ENCODE peak calls at places on chromosomes 4 and X, in eight cellular contexts. R is OCI-M1, J is anterior cingulate cortex, B is HFF-Myc, N is LoVo, G is GM23338, X is pons, V is mucosa of gallbladder. I is an unnamed sample.

GRCh38 chr4:156169011-156169410 is 215.3 kb upstream of the CTSO start:
- DNase-seq in N (peak; percentile 1), J (peak; percentile 10), V (no peak), X (peak; percentile 19), B (peak; percentile 56), G (peak; percentile 73), R (peak; percentile 86), I (peak; percentile 83)

GRCh38 chr4:108427946-108428345 is 192.4 kb upstream of the RPL34 start:
- DNase-seq in G (no peak), J (no peak), R (no peak), N (no peak), V (no peak), X (no peak), B (no peak), I (no peak)

GRCh38 chrX:130393451-130394074 is 8.1 kb upstream of the GPR119 start:
- DNase-seq in V (peak; percentile 23), X (peak; percentile 81), R (peak; percentile 70), N (peak; percentile 39), J (peak; percentile 3), G (peak; percentile 67), B (peak; percentile 15), I (peak; percentile 60)

GRCh38 chr4:83890231-83890630 is 354.3 kb downstream of the GPAT3 start:
- DNase-seq in V (no peak), B (no peak), N (no peak), X (no peak), R (no peak), J (no peak), G (no peak), I (no peak)

GRCh38 chrX:48919947-48920712 is 1.3 kb upstream of the PIM2 start:
- DNase-seq in J (no peak), B (no peak), N (no peak), X (no peak), R (peak; percentile 77), V (no peak), G (no peak), I (no peak)

GRCh38 chr4:39706334-39706733 is 8.4 kb downstream of the UBE2K start:
- DNase-seq in N (peak; percentile 64), V (peak; percentile 15), R (no peak), X (no peak), G (no peak), J (no peak), B (no peak), I (peak; percentile 55)

GRCh38 chrX:98398542-98398941 is 1514.8 kb downstream of the RPA4 start:
- DNase-seq in R (peak; percentile 81), J (no peak), V (no peak), B (no peak), G (no peak), X (no peak), N (no peak), I (no peak)

GRCh38 chrX:105822138-105823091 is at the start of gene NRK:
- DNase-seq in B (no peak), N (no peak), R (no peak), X (no peak), J (no peak), G (peak; percentile 47), V (no peak), I (peak; percentile 35)

GRCh38 chr4:124640037-124640730 is 72.3 kb downstream of the ANKRD50 start:
- DNase-seq in B (peak; percentile 77), V (no peak), R (no peak), X (no peak), N (peak; percentile 67), G (no peak), J (no peak), I (peak; percentile 59)

GRCh38 chrX:129931411-129932136 is 25.6 kb downstream of the UTP14A start:
- DNase-seq in N (peak; percentile 49), V (peak; percentile 90), X (peak; percentile 92), J (peak; percentile 72), G (peak; percentile 89), R (peak; percentile 93), B (peak; percentile 62), I (peak; percentile 96)

GRCh38 chrX:3811331-3812311 is 98.2 kb upstream of the PRKX start:
- DNase-seq in V (peak; percentile 22), J (no peak), X (peak; percentile 41), R (no peak), N (no peak), G (peak; percentile 36), B (no peak), I (no peak)

GRCh38 chrX:136586386-136586785 is 54.4 kb downstream of the VGLL1 start:
- DNase-seq in X (peak; percentile 4), J (no peak), B (no peak), G (no peak), R (no peak), V (peak; percentile 16), N (no peak), I (no peak)

GRCh38 chr4:169202878-169203277 is 67.9 kb downstream of the SH3RF1 start:
- DNase-seq in G (no peak), B (no peak), J (no peak), N (no peak), V (no peak), R (no peak), X (no peak), I (no peak)

GRCh38 chrX:15438332-15438731 is 54.1 kb upstream of the VEGFD start:
- DNase-seq in B (no peak), N (no peak), J (no peak), G (no peak), V (no peak), X (no peak), R (no peak), I (no peak)

GRCh38 chrX:34918856-34919255 is 23.7 kb upstream of the FAM47B start:
- DNase-seq in G (peak; percentile 68), J (no peak), X (no peak), R (peak; percentile 41), B (peak; percentile 32), V (peak; percentile 25), N (peak; percentile 16), I (peak; percentile 71)

GRCh38 chrX:120672389-120672788 is 42.5 kb upstream of the C1GALT1C1 start:
- DNase-seq in J (no peak), V (peak; percentile 19), G (no peak), R (no peak), N (no peak), B (no peak), X (peak; percentile 1), I (no peak)

GRCh38 chr4:173287486-173287885 is 46.7 kb downstream of the HMGB2 start:
- DNase-seq in R (peak; percentile 26), G (no peak), N (no peak), J (no peak), X (no peak), B (no peak), V (no peak), I (no peak)

GRCh38 chrX:107565916-107566602 is 62.3 kb upstream of the PRPS1 start:
- DNase-seq in V (peak; percentile 11), R (no peak), N (no peak), G (peak; percentile 78), J (peak; percentile 3), B (no peak), X (peak; percentile 12), I (peak; percentile 85)

GRCh38 chr4:6275898-6276563 is 6.4 kb downstream of the WFS1 start:
- DNase-seq in G (no peak), N (no peak), V (no peak), R (no peak), J (no peak), X (no peak), B (no peak), I (no peak)

GRCh38 chr4:137892134-137892533 is 350.0 kb downstream of the SLC7A11 start:
- DNase-seq in R (no peak), J (no peak), G (no peak), X (no peak), B (no peak), V (no peak), N (no peak), I (peak; percentile 6)

GRCh38 chrX:150856101-150856500 is 42.4 kb downstream of the CD99L2 start:
- DNase-seq in N (no peak), J (no peak), X (no peak), G (no peak), B (no peak), R (no peak), V (no peak), I (no peak)

GRCh38 chr4:4333265-4333706 is 43.2 kb downstream of the ZBTB49 start:
- DNase-seq in N (peak; percentile 45), V (peak; percentile 57), X (no peak), R (peak; percentile 91), G (no peak), J (no peak), B (peak; percentile 55), I (no peak)

GRCh38 chr4:32775049-32775448 is 2054.9 kb downstream of the PCDH7 start:
- DNase-seq in V (peak; percentile 30), R (peak; percentile 68), J (no peak), N (peak; percentile 6), G (peak; percentile 69), B (no peak), X (peak; percentile 53), I (peak; percentile 80)

GRCh38 chr4:15774020-15774420 is 4.1 kb upstream of the CD38 start:
- DNase-seq in V (no peak), X (no peak), J (no peak), B (no peak), R (no peak), N (no peak), G (no peak), I (peak; percentile 15)

GRCh38 chrX:135543924-135544323 is 23.5 kb downstream of the INTS6L start:
- DNase-seq in G (peak; percentile 73), B (no peak), R (peak; percentile 40), V (no peak), X (no peak), N (no peak), J (no peak), I (peak; percentile 40)

GRCh38 chr4:538542-539142 is 37.5 kb downstream of the TMEM271 start:
- DNase-seq in V (no peak), X (no peak), B (no peak), G (no peak), N (no peak), J (no peak), R (no peak), I (no peak)

GRCh38 chr4:110088670-110089069 is 109.7 kb downstream of the ELOVL6 start:
- DNase-seq in R (peak; percentile 72), G (peak; percentile 34), J (no peak), V (no peak), N (no peak), X (no peak), B (no peak), I (peak; percentile 85)

GRCh38 chrX:48798318-48798717 is 3.5 kb upstream of the HDAC6 start:
- DNase-seq in B (no peak), G (no peak), J (no peak), N (no peak), R (peak; percentile 28), X (no peak), V (no peak), I (no peak)

GRCh38 chr4:8283631-8284121 is 14.1 kb downstream of the HTRA3 start:
- DNase-seq in B (no peak), X (no peak), V (no peak), J (no peak), N (no peak), G (peak; percentile 44), R (no peak), I (peak; percentile 51)

GRCh38 chrX:39396358-39396995 is 595.2 kb downstream of the MID1IP1 start:
- DNase-seq in J (no peak), V (no peak), X (no peak), R (no peak), N (no peak), G (no peak), B (no peak), I (peak; percentile 57)

GRCh38 chr4:52861879-52862604 is at the start of gene RASL11B:
- DNase-seq in G (peak; percentile 92), B (no peak), R (peak; percentile 79), V (peak; percentile 84), J (peak; percentile 79), N (peak; percentile 81), X (peak; percentile 72), I (peak; percentile 90)

GRCh38 chrX:150372756-150373155 is 9.6 kb downstream of the MAMLD1 start:
- DNase-seq in X (no peak), B (no peak), J (no peak), R (no peak), N (no peak), G (no peak), V (no peak), I (no peak)

GRCh38 chr4:2691952-2692435 is 64.1 kb downstream of the TNIP2 start:
- DNase-seq in V (no peak), J (no peak), B (no peak), R (no peak), N (no peak), G (no peak), X (no peak), I (no peak)

GRCh38 chr4:76272091-76272490 is 20.6 kb downstream of the FAM47E start:
- DNase-seq in B (no peak), R (no peak), G (no peak), N (no peak), V (no peak), X (no peak), J (no peak), I (no peak)